ENCODE peak calls at places on chromosome 7, in four cellular contexts. One of them, this sample, is unnamed.

GRCh38 chr7:927031-927671 is 27.3 kb downstream of the ADAP1 start:
- DNase-seq in body of pancreas: peak
- DNase-seq in spleen: peak
- DNase-seq in right lobe of liver: peak
- DNase-seq in this sample: no peak

GRCh38 chr7:10977113-10977512 is 3.4 kb downstream of the PHF14 start:
- DNase-seq in spleen: no peak
- DNase-seq in right lobe of liver: no peak
- DNase-seq in body of pancreas: no peak
- DNase-seq in this sample: no peak

GRCh38 chr7:16028103-16028502 is 341.6 kb upstream of the MEOX2 start:
- DNase-seq in right lobe of liver: no peak
- DNase-seq in body of pancreas: no peak
- DNase-seq in spleen: no peak
- DNase-seq in this sample: peak

GRCh38 chr7:101402081-101402779 is 39.6 kb downstream of the COL26A1 start:
- DNase-seq in body of pancreas: peak
- DNase-seq in spleen: no peak
- DNase-seq in right lobe of liver: no peak
- DNase-seq in this sample: peak

GRCh38 chr7:151008511-151009323 is 15.6 kb downstream of the ATG9B start:
- DNase-seq in body of pancreas: peak
- DNase-seq in spleen: peak
- DNase-seq in right lobe of liver: no peak
- DNase-seq in this sample: no peak

GRCh38 chr7:38311329-38311937 is 38.0 kb upstream of the TARP start:
- DNase-seq in right lobe of liver: peak
- DNase-seq in body of pancreas: peak
- DNase-seq in spleen: peak
- DNase-seq in this sample: no peak

GRCh38 chr7:102039706-102040105 is 222.3 kb downstream of the CUX1 start:
- DNase-seq in right lobe of liver: no peak
- DNase-seq in body of pancreas: no peak
- DNase-seq in spleen: no peak
- DNase-seq in this sample: no peak

GRCh38 chr7:142585425-142585824 is 163.8 kb upstream of the PRSS1 start:
- DNase-seq in right lobe of liver: no peak
- DNase-seq in body of pancreas: no peak
- DNase-seq in spleen: no peak
- DNase-seq in this sample: no peak

GRCh38 chr7:33814400-33814799 is 90.9 kb upstream of the BMPER start:
- DNase-seq in body of pancreas: no peak
- DNase-seq in right lobe of liver: no peak
- DNase-seq in spleen: no peak
- DNase-seq in this sample: no peak

GRCh38 chr7:102125127-102125561 is 161.5 kb upstream of the SH2B2 start:
- DNase-seq in body of pancreas: no peak
- DNase-seq in right lobe of liver: no peak
- DNase-seq in spleen: peak
- DNase-seq in this sample: peak

GRCh38 chr7:102991540-102992214 is 78.9 kb downstream of the LRRC17 start:
- DNase-seq in right lobe of liver: no peak
- DNase-seq in body of pancreas: peak
- DNase-seq in spleen: no peak
- DNase-seq in this sample: peak

GRCh38 chr7:99383203-99383602 is 8.7 kb downstream of the ARPC1B start:
- DNase-seq in spleen: no peak
- DNase-seq in body of pancreas: no peak
- DNase-seq in right lobe of liver: no peak
- DNase-seq in this sample: no peak

GRCh38 chr7:157003445-157004049 is 6.9 kb downstream of the MNX1 start:
- DNase-seq in right lobe of liver: no peak
- DNase-seq in spleen: no peak
- DNase-seq in body of pancreas: no peak
- DNase-seq in this sample: no peak

GRCh38 chr7:101124376-101125056 is 2.4 kb upstream of the SERPINE1 start:
- DNase-seq in right lobe of liver: no peak
- DNase-seq in body of pancreas: no peak
- DNase-seq in spleen: no peak
- DNase-seq in this sample: no peak

GRCh38 chr7:100604976-100605911 is 3.1 kb downstream of the PCOLCE start:
- DNase-seq in right lobe of liver: peak
- DNase-seq in spleen: peak
- DNase-seq in body of pancreas: peak
- DNase-seq in this sample: no peak

GRCh38 chr7:150444674-150445365 is 5.6 kb upstream of the GIMAP8 start:
- DNase-seq in spleen: no peak
- DNase-seq in right lobe of liver: no peak
- DNase-seq in body of pancreas: no peak
- DNase-seq in this sample: no peak

GRCh38 chr7:3091631-3092030 is 48.0 kb upstream of the CARD11 start:
- DNase-seq in spleen: no peak
- DNase-seq in right lobe of liver: no peak
- DNase-seq in body of pancreas: no peak
- DNase-seq in this sample: no peak

GRCh38 chr7:121278120-121279021 is 50.4 kb upstream of the WNT16 start:
- DNase-seq in spleen: no peak
- DNase-seq in right lobe of liver: no peak
- DNase-seq in body of pancreas: no peak
- DNase-seq in this sample: no peak

GRCh38 chr7:1043552-1044188 is 676 bp upstream of the GPR146 start:
- DNase-seq in body of pancreas: no peak
- DNase-seq in spleen: peak
- DNase-seq in right lobe of liver: no peak
- DNase-seq in this sample: no peak

GRCh38 chr7:42046483-42046882 is 190.5 kb downstream of the GLI3 start:
- DNase-seq in right lobe of liver: no peak
- DNase-seq in spleen: no peak
- DNase-seq in body of pancreas: no peak
- DNase-seq in this sample: no peak

GRCh38 chr7:154532771-154533170 is 470.2 kb downstream of the PAXIP1 start:
- DNase-seq in right lobe of liver: no peak
- DNase-seq in body of pancreas: no peak
- DNase-seq in spleen: no peak
- DNase-seq in this sample: no peak

GRCh38 chr7:111982804-111983203 is 223.4 kb downstream of the DOCK4 start:
- DNase-seq in spleen: no peak
- DNase-seq in right lobe of liver: no peak
- DNase-seq in body of pancreas: no peak
- DNase-seq in this sample: no peak

GRCh38 chr7:22430457-22430856 is 69.5 kb downstream of the STEAP1B start:
- DNase-seq in spleen: no peak
- DNase-seq in body of pancreas: no peak
- DNase-seq in right lobe of liver: no peak
- DNase-seq in this sample: peak

GRCh38 chr7:27102578-27103442 is at the start of gene HOXA2:
- DNase-seq in body of pancreas: no peak
- DNase-seq in right lobe of liver: no peak
- DNase-seq in spleen: no peak
- DNase-seq in this sample: no peak

GRCh38 chr7:75534727-75535307 is 42.7 kb downstream of the SPDYE5 start:
- DNase-seq in body of pancreas: no peak
- DNase-seq in right lobe of liver: no peak
- DNase-seq in spleen: no peak
- DNase-seq in this sample: no peak

GRCh38 chr7:7512861-7513597 is 22.6 kb downstream of the COL28A1 start:
- DNase-seq in spleen: no peak
- DNase-seq in body of pancreas: no peak
- DNase-seq in right lobe of liver: no peak
- DNase-seq in this sample: no peak
- H3K4me3 ChIP-seq in spleen: no peak
- H3K4me3 ChIP-seq in body of pancreas: no peak
- H3K4me3 ChIP-seq in right lobe of liver: no peak
- H3K4me3 ChIP-seq in this sample: no peak

GRCh38 chr7:8700076-8700624 is 266.7 kb downstream of the NXPH1 start:
- DNase-seq in right lobe of liver: no peak
- DNase-seq in spleen: no peak
- DNase-seq in body of pancreas: no peak
- DNase-seq in this sample: no peak

DNA sequence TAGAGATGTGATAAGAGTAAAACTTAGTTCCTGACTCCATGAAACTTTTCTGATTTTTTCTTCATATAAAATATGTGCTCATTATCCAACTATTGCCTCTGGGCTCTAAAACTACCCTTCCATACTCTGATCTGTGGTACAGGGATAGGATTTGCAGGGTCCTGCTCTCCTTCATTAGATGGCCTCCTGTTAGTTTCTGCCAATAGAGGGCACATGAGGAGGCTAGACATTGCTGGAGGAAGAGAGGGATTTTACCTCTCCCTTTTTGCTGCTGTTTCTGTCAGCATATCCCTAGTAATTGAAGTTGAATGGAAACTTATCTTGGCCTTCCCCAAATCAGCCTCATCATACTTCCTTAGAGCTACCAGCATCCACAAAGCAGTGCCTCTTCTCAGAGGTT is 269.4 kb downstream of the NXPH1 start:
- DNase-seq in spleen: no peak
- DNase-seq in body of pancreas: no peak
- DNase-seq in right lobe of liver: no peak
- DNase-seq in this sample: no peak
- TF ChIP-seq CTCF in spleen: no peak
- TF ChIP-seq CTCF in body of pancreas: no peak
- TF ChIP-seq CTCF in right lobe of liver: no peak
- TF ChIP-seq CTCF in this sample: no peak

DNA sequence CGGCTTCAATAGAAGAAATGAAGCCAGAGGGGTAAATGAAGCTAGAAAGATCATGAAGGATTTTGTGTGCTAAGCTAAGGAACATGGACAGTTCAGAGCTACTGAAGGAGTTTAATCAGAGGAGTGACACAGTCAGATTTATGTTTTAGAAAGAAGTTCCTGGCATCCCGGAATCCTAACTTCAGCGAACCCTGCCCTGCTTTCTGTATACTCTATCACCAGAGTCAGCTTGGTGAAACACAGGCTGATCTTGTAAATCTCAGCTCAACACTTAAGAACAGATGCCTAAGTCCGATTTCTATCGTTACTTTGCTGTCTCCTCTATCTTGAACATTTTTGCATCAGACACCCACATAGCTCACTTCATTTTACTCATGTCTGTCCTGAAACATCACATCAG is 9.1 kb downstream of the AHR start:
- DNase-seq in spleen: no peak
- DNase-seq in right lobe of liver: no peak
- DNase-seq in body of pancreas: no peak
- DNase-seq in this sample: no peak
- H3K4me3 ChIP-seq in spleen: no peak
- H3K4me3 ChIP-seq in right lobe of liver: peak
- H3K4me3 ChIP-seq in body of pancreas: no peak
- H3K4me3 ChIP-seq in this sample: no peak

DNA sequence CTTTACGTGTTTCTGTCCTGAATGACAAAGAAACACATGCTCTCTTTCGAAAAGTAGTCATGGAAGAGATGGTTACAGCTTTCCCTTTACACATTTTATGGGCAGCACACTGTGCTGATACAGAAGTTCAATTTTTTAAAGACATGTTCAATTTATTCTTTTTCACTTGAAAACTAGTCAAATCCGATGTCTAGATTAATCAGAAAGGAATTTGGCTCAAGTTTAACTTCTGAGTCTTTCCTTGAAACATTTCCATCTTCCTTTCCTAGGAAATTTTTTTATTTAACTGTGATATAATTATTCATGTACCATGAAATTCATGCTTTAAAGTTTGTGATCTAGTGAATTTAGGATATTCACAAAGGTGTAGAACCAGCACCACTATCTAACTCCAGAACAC is 360.1 kb downstream of the TNS3 start:
- DNase-seq in spleen: no peak
- DNase-seq in body of pancreas: no peak
- DNase-seq in right lobe of liver: no peak
- DNase-seq in this sample: no peak
- TF ChIP-seq CTCF in spleen: no peak
- TF ChIP-seq CTCF in body of pancreas: no peak
- TF ChIP-seq CTCF in right lobe of liver: no peak
- TF ChIP-seq CTCF in this sample: no peak

DNA sequence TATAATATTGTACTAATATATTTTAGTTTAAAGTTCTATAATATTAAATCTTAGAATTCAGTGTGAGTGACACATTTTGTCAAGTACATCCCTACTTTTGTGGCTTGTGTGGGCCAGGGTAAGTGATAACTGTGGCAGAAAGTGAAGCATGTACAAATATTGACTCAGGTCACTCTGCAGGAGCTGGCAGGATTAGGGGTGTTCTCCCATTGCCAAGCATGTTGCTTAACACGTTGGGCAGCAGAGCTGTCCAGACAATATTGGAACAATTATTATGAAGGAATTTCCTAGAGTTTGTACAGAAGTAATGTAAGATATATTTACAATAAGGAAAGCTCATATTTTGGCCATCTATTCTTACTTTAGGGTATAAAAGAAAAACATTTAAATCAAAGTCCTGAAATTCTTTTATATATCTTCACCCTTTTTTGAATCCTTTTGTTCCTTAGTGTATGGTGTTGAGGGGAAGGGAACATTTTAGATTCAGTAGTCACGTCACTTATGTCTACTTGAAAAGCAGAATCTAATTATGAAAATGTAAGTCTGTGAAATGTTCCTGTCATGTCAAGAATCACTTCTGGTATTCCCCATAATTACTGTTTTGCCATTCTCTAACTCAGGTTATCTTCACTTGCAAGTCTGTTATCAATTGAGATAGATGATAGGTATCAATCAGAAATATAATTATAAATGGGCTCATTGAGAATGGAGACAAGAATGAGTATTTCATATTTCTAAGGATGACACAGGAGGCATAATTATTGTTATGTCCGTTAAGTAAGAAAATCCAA is 4.1 kb downstream of the HDAC9 start:
- DNase-seq in body of pancreas: peak
- DNase-seq in spleen: no peak
- DNase-seq in right lobe of liver: peak
- DNase-seq in this sample: no peak
- H3K4me3 ChIP-seq in body of pancreas: no peak
- H3K4me3 ChIP-seq in spleen: no peak
- H3K4me3 ChIP-seq in right lobe of liver: no peak
- H3K4me3 ChIP-seq in this sample: no peak

GRCh38 chr7:82677064-82677463 is 233.5 kb upstream of the CACNA2D1 start:
- DNase-seq in spleen: no peak
- DNase-seq in right lobe of liver: no peak
- DNase-seq in body of pancreas: no peak
- DNase-seq in this sample: no peak
- TF ChIP-seq CTCF in spleen: no peak
- TF ChIP-seq CTCF in right lobe of liver: no peak
- TF ChIP-seq CTCF in body of pancreas: no peak
- TF ChIP-seq CTCF in this sample: no peak

This sample was measured in epithelial cell of proximal tubule.